ENCODE peak calls at places on chromosomes 13 and 19, in eight cellular contexts. One of them, this sample, is unnamed. For H3K9me3, the result is how much of the 10 kb centered on the place peaks cover.

GRCh38 chr13:109135018-109135417 is 505.6 kb downstream of the MYO16 start:
- DNase-seq in IMR-90: no peak
- DNase-seq in neural progenitor cell: no peak
- DNase-seq in cardiac muscle cell: no peak
- DNase-seq in endodermal cell: no peak
- DNase-seq in psoas muscle: no peak
- DNase-seq in adrenal gland: no peak
- DNase-seq in osteoblast: no peak
- DNase-seq in this sample: no peak

GRCh38 chr19:33029746-33030303 is 34.9 kb downstream of the RHPN2 start:
- DNase-seq in IMR-90: no peak
- DNase-seq in neural progenitor cell: no peak
- DNase-seq in cardiac muscle cell: no peak
- DNase-seq in endodermal cell: no peak
- DNase-seq in psoas muscle: no peak
- DNase-seq in adrenal gland: no peak
- DNase-seq in osteoblast: no peak
- DNase-seq in this sample: no peak

GRCh38 chr19:33281296-33281926 is 20.9 kb downstream of the CEBPA start:
- DNase-seq in IMR-90: no peak
- DNase-seq in neural progenitor cell: no peak
- DNase-seq in cardiac muscle cell: no peak
- DNase-seq in endodermal cell: no peak
- DNase-seq in psoas muscle: peak
- DNase-seq in adrenal gland: no peak
- DNase-seq in osteoblast: peak
- DNase-seq in this sample: no peak

GRCh38 chr13:45807520-45808099 is 43.9 kb downstream of the SIAH3 start:
- DNase-seq in IMR-90: peak
- DNase-seq in neural progenitor cell: peak
- DNase-seq in cardiac muscle cell: peak
- DNase-seq in endodermal cell: peak
- DNase-seq in psoas muscle: no peak
- DNase-seq in adrenal gland: peak
- DNase-seq in osteoblast: no peak
- DNase-seq in this sample: peak

GRCh38 chr13:88005188-88005587 is 334.0 kb downstream of the SLITRK5 start:
- DNase-seq in IMR-90: no peak
- DNase-seq in neural progenitor cell: no peak
- DNase-seq in cardiac muscle cell: no peak
- DNase-seq in endodermal cell: no peak
- DNase-seq in psoas muscle: no peak
- DNase-seq in adrenal gland: no peak
- DNase-seq in osteoblast: no peak
- DNase-seq in this sample: no peak

GRCh38 chr19:49799798-49800376 is 13.2 kb downstream of the FUZ start:
- DNase-seq in IMR-90: no peak
- DNase-seq in neural progenitor cell: peak
- DNase-seq in cardiac muscle cell: no peak
- DNase-seq in endodermal cell: peak
- DNase-seq in psoas muscle: no peak
- DNase-seq in adrenal gland: no peak
- DNase-seq in osteoblast: peak
- DNase-seq in this sample: no peak

GRCh38 chr19:53977991-53978731 is 13.3 kb upstream of the CACNG6 start:
- DNase-seq in IMR-90: peak
- DNase-seq in neural progenitor cell: peak
- DNase-seq in cardiac muscle cell: peak
- DNase-seq in endodermal cell: peak
- DNase-seq in psoas muscle: peak
- DNase-seq in adrenal gland: peak
- DNase-seq in osteoblast: peak
- DNase-seq in this sample: peak

GRCh38 chr13:109253316-109253715 is 533.1 kb downstream of the IRS2 start:
- DNase-seq in IMR-90: no peak
- DNase-seq in neural progenitor cell: no peak
- DNase-seq in cardiac muscle cell: no peak
- DNase-seq in endodermal cell: no peak
- DNase-seq in psoas muscle: no peak
- DNase-seq in adrenal gland: no peak
- DNase-seq in osteoblast: no peak
- DNase-seq in this sample: no peak

GRCh38 chr19:49331616-49332055 is 3.6 kb upstream of the CD37 start:
- DNase-seq in IMR-90: peak
- DNase-seq in neural progenitor cell: peak
- DNase-seq in cardiac muscle cell: peak
- DNase-seq in endodermal cell: peak
- DNase-seq in psoas muscle: no peak
- DNase-seq in adrenal gland: no peak
- DNase-seq in osteoblast: peak
- DNase-seq in this sample: no peak

GRCh38 chr13:75850915-75851314 is 214.8 kb downstream of the LMO7 start:
- DNase-seq in IMR-90: no peak
- DNase-seq in neural progenitor cell: no peak
- DNase-seq in cardiac muscle cell: no peak
- DNase-seq in endodermal cell: no peak
- DNase-seq in psoas muscle: no peak
- DNase-seq in adrenal gland: no peak
- DNase-seq in osteoblast: no peak
- DNase-seq in this sample: no peak

GRCh38 chr13:88246239-88246638 is 575.1 kb downstream of the SLITRK5 start:
- DNase-seq in IMR-90: no peak
- DNase-seq in neural progenitor cell: no peak
- DNase-seq in cardiac muscle cell: no peak
- DNase-seq in endodermal cell: no peak
- DNase-seq in psoas muscle: no peak
- DNase-seq in adrenal gland: no peak
- DNase-seq in osteoblast: no peak
- DNase-seq in this sample: no peak

GRCh38 chr13:40422588-40423235 is 243.7 kb downstream of the FOXO1 start:
- DNase-seq in IMR-90: no peak
- DNase-seq in neural progenitor cell: no peak
- DNase-seq in cardiac muscle cell: no peak
- DNase-seq in endodermal cell: no peak
- DNase-seq in psoas muscle: no peak
- DNase-seq in adrenal gland: no peak
- DNase-seq in osteoblast: no peak
- DNase-seq in this sample: no peak

GRCh38 chr13:110109910-110110309 is 197.0 kb downstream of the COL4A1 start:
- DNase-seq in IMR-90: peak
- DNase-seq in neural progenitor cell: peak
- DNase-seq in cardiac muscle cell: peak
- DNase-seq in endodermal cell: peak
- DNase-seq in psoas muscle: peak
- DNase-seq in adrenal gland: peak
- DNase-seq in osteoblast: peak
- DNase-seq in this sample: peak

GRCh38 chr19:55131421-55131820 is 14.0 kb upstream of the PPP1R12C start:
- DNase-seq in IMR-90: peak
- DNase-seq in neural progenitor cell: no peak
- DNase-seq in cardiac muscle cell: no peak
- DNase-seq in endodermal cell: no peak
- DNase-seq in psoas muscle: no peak
- DNase-seq in adrenal gland: no peak
- DNase-seq in osteoblast: peak
- DNase-seq in this sample: no peak

GRCh38 chr13:30850204-30850866 is 55.7 kb upstream of the MEDAG start:
- DNase-seq in IMR-90: no peak
- DNase-seq in neural progenitor cell: no peak
- DNase-seq in cardiac muscle cell: peak
- DNase-seq in endodermal cell: no peak
- DNase-seq in psoas muscle: no peak
- DNase-seq in adrenal gland: no peak
- DNase-seq in osteoblast: no peak
- DNase-seq in this sample: no peak

GRCh38 chr13:20461481-20461859 is 64.2 kb downstream of the CRYL1 start:
- DNase-seq in IMR-90: peak
- DNase-seq in neural progenitor cell: no peak
- DNase-seq in cardiac muscle cell: peak
- DNase-seq in endodermal cell: no peak
- DNase-seq in psoas muscle: no peak
- DNase-seq in adrenal gland: no peak
- DNase-seq in osteoblast: peak
- DNase-seq in this sample: no peak

GRCh38 chr19:7607874-7608560 is 12.4 kb downstream of the CAMSAP3 start:
- DNase-seq in IMR-90: no peak
- DNase-seq in neural progenitor cell: no peak
- DNase-seq in cardiac muscle cell: no peak
- DNase-seq in endodermal cell: no peak
- DNase-seq in psoas muscle: no peak
- DNase-seq in adrenal gland: no peak
- DNase-seq in osteoblast: peak
- DNase-seq in this sample: no peak

GRCh38 chr13:21443171-21443570 is 15.9 kb downstream of the ZDHHC20 start:
- DNase-seq in IMR-90: no peak
- DNase-seq in neural progenitor cell: no peak
- DNase-seq in cardiac muscle cell: no peak
- DNase-seq in endodermal cell: no peak
- DNase-seq in psoas muscle: no peak
- DNase-seq in adrenal gland: no peak
- DNase-seq in osteoblast: no peak
- DNase-seq in this sample: no peak

GRCh38 chr19:56946164-56946563 is 105.6 kb upstream of the PEG3 start:
- DNase-seq in IMR-90: no peak
- DNase-seq in neural progenitor cell: no peak
- DNase-seq in cardiac muscle cell: no peak
- DNase-seq in endodermal cell: no peak
- DNase-seq in psoas muscle: no peak
- DNase-seq in adrenal gland: peak
- DNase-seq in osteoblast: no peak
- DNase-seq in this sample: no peak

GRCh38 chr19:56947206-56947605 is 106.7 kb upstream of the PEG3 start:
- DNase-seq in IMR-90: no peak
- DNase-seq in neural progenitor cell: no peak
- DNase-seq in cardiac muscle cell: no peak
- DNase-seq in endodermal cell: no peak
- DNase-seq in psoas muscle: no peak
- DNase-seq in adrenal gland: no peak
- DNase-seq in osteoblast: no peak
- DNase-seq in this sample: no peak

GRCh38 chr19:56942749-56943148 is 102.2 kb upstream of the PEG3 start:
- DNase-seq in IMR-90: no peak
- DNase-seq in neural progenitor cell: peak
- DNase-seq in cardiac muscle cell: peak
- DNase-seq in endodermal cell: peak
- DNase-seq in psoas muscle: peak
- DNase-seq in adrenal gland: peak
- DNase-seq in osteoblast: no peak
- DNase-seq in this sample: peak
- H3K9me3 ChIP-seq in IMR-90: under half
- H3K9me3 ChIP-seq in neural progenitor cell: under half
- H3K9me3 ChIP-seq in cardiac muscle cell: under half
- H3K9me3 ChIP-seq in endodermal cell: half or more
- H3K9me3 ChIP-seq in psoas muscle: under half
- H3K9me3 ChIP-seq in adrenal gland: under half
- H3K9me3 ChIP-seq in osteoblast: under half
- H3K9me3 ChIP-seq in this sample: under half

GRCh38 chr13:97660488-97661086 is 226.6 kb downstream of the RAP2A start:
- DNase-seq in IMR-90: no peak
- DNase-seq in neural progenitor cell: no peak
- DNase-seq in cardiac muscle cell: peak
- DNase-seq in endodermal cell: no peak
- DNase-seq in psoas muscle: no peak
- DNase-seq in adrenal gland: no peak
- DNase-seq in osteoblast: no peak
- DNase-seq in this sample: peak

GRCh38 chr13:97658556-97658955 is 224.6 kb downstream of the RAP2A start:
- DNase-seq in IMR-90: no peak
- DNase-seq in neural progenitor cell: no peak
- DNase-seq in cardiac muscle cell: peak
- DNase-seq in endodermal cell: no peak
- DNase-seq in psoas muscle: no peak
- DNase-seq in adrenal gland: no peak
- DNase-seq in osteoblast: no peak
- DNase-seq in this sample: no peak

GRCh38 chr13:97653741-97654140 is 219.8 kb downstream of the RAP2A start:
- DNase-seq in IMR-90: peak
- DNase-seq in neural progenitor cell: no peak
- DNase-seq in cardiac muscle cell: peak
- DNase-seq in endodermal cell: no peak
- DNase-seq in psoas muscle: no peak
- DNase-seq in adrenal gland: no peak
- DNase-seq in osteoblast: no peak
- DNase-seq in this sample: no peak

GRCh38 chr13:97659602-97660001 is 225.6 kb downstream of the RAP2A start:
- DNase-seq in IMR-90: peak
- DNase-seq in neural progenitor cell: peak
- DNase-seq in cardiac muscle cell: peak
- DNase-seq in endodermal cell: no peak
- DNase-seq in psoas muscle: no peak
- DNase-seq in adrenal gland: peak
- DNase-seq in osteoblast: no peak
- DNase-seq in this sample: no peak
- TF ChIP-seq CTCF in IMR-90: peak
- TF ChIP-seq CTCF in neural progenitor cell: peak
- TF ChIP-seq CTCF in cardiac muscle cell: peak
- TF ChIP-seq CTCF in endodermal cell: peak
- TF ChIP-seq CTCF in psoas muscle: peak
- TF ChIP-seq CTCF in adrenal gland: peak
- TF ChIP-seq CTCF in osteoblast: no peak
- TF ChIP-seq CTCF in this sample: peak

GRCh38 chr19:44315883-44316282 is 11.1 kb upstream of the ZNF235 start:
- DNase-seq in IMR-90: no peak
- DNase-seq in neural progenitor cell: no peak
- DNase-seq in cardiac muscle cell: no peak
- DNase-seq in endodermal cell: no peak
- DNase-seq in psoas muscle: no peak
- DNase-seq in adrenal gland: no peak
- DNase-seq in osteoblast: no peak
- DNase-seq in this sample: no peak
- H3K9me3 ChIP-seq in IMR-90: under half
- H3K9me3 ChIP-seq in neural progenitor cell: under half
- H3K9me3 ChIP-seq in cardiac muscle cell: under half
- H3K9me3 ChIP-seq in endodermal cell: under half
- H3K9me3 ChIP-seq in psoas muscle: half or more
- H3K9me3 ChIP-seq in adrenal gland: under half
- H3K9me3 ChIP-seq in osteoblast: under half
- H3K9me3 ChIP-seq in this sample: half or more

GRCh38 chr19:8610041-8610927 is at the start of gene ADAMTS10:
- DNase-seq in IMR-90: peak
- DNase-seq in neural progenitor cell: peak
- DNase-seq in cardiac muscle cell: peak
- DNase-seq in endodermal cell: peak
- DNase-seq in psoas muscle: no peak
- DNase-seq in adrenal gland: peak
- DNase-seq in osteoblast: peak
- DNase-seq in this sample: peak

GRCh38 chr19:8610928-8611284 is 391 bp upstream of the ADAMTS10 start:
- DNase-seq in IMR-90: no peak
- DNase-seq in neural progenitor cell: no peak
- DNase-seq in cardiac muscle cell: no peak
- DNase-seq in endodermal cell: no peak
- DNase-seq in psoas muscle: no peak
- DNase-seq in adrenal gland: no peak
- DNase-seq in osteoblast: no peak
- DNase-seq in this sample: no peak

GRCh38 chr19:8611391-8611883 is 922 bp upstream of the ADAMTS10 start:
- DNase-seq in IMR-90: no peak
- DNase-seq in neural progenitor cell: no peak
- DNase-seq in cardiac muscle cell: peak
- DNase-seq in endodermal cell: peak
- DNase-seq in psoas muscle: peak
- DNase-seq in adrenal gland: peak
- DNase-seq in osteoblast: peak
- DNase-seq in this sample: no peak

GRCh38 chr19:8608858-8609209 is 1.7 kb downstream of the ADAMTS10 start:
- DNase-seq in IMR-90: no peak
- DNase-seq in neural progenitor cell: no peak
- DNase-seq in cardiac muscle cell: no peak
- DNase-seq in endodermal cell: no peak
- DNase-seq in psoas muscle: no peak
- DNase-seq in adrenal gland: no peak
- DNase-seq in osteoblast: peak
- DNase-seq in this sample: no peak

GRCh38 chr19:8609210-8610040 is 1.1 kb downstream of the ADAMTS10 start:
- DNase-seq in IMR-90: peak
- DNase-seq in neural progenitor cell: peak
- DNase-seq in cardiac muscle cell: peak
- DNase-seq in endodermal cell: peak
- DNase-seq in psoas muscle: peak
- DNase-seq in adrenal gland: peak
- DNase-seq in osteoblast: peak
- DNase-seq in this sample: peak
- TF ChIP-seq CTCF in IMR-90: peak
- TF ChIP-seq CTCF in neural progenitor cell: peak
- TF ChIP-seq CTCF in cardiac muscle cell: peak
- TF ChIP-seq CTCF in endodermal cell: peak
- TF ChIP-seq CTCF in psoas muscle: no peak
- TF ChIP-seq CTCF in adrenal gland: peak
- TF ChIP-seq CTCF in osteoblast: no peak
- TF ChIP-seq CTCF in this sample: no peak

This sample was measured in heart right ventricle.